ENCODE peak calls at places on chromosomes 12 and 14, in ten cellular contexts. One of them, this sample, is unnamed.

GRCh38 chr12:28360253-28360652 is 170.0 kb downstream of the CCDC91 start:
- DNase-seq in tibial artery: no peak
- DNase-seq in sigmoid colon: no peak
- DNase-seq in WTC11: no peak
- DNase-seq in lower leg skin: no peak
- DNase-seq in mesothelial cell of epicardium: no peak
- DNase-seq in astrocyte: no peak
- DNase-seq in suprapubic skin: no peak
- DNase-seq in cardiac muscle cell: no peak
- DNase-seq in GM10248: no peak
- DNase-seq in this sample: no peak

GRCh38 chr14:64387232-64387737 is 868 bp upstream of the MTHFD1 start:
- DNase-seq in tibial artery: no peak
- DNase-seq in sigmoid colon: no peak
- DNase-seq in WTC11: no peak
- DNase-seq in lower leg skin: no peak
- DNase-seq in mesothelial cell of epicardium: no peak
- DNase-seq in astrocyte: peak
- DNase-seq in suprapubic skin: no peak
- DNase-seq in cardiac muscle cell: no peak
- DNase-seq in GM10248: no peak
- DNase-seq in this sample: no peak

GRCh38 chr12:93203361-93203760 is 174.4 kb upstream of the NUDT4 start:
- DNase-seq in tibial artery: no peak
- DNase-seq in sigmoid colon: no peak
- DNase-seq in WTC11: no peak
- DNase-seq in lower leg skin: no peak
- DNase-seq in mesothelial cell of epicardium: no peak
- DNase-seq in astrocyte: no peak
- DNase-seq in suprapubic skin: no peak
- DNase-seq in cardiac muscle cell: no peak
- DNase-seq in GM10248: no peak
- DNase-seq in this sample: no peak

GRCh38 chr14:19743256-19743655 is at the start of gene OR4Q3:
- DNase-seq in tibial artery: no peak
- DNase-seq in sigmoid colon: no peak
- DNase-seq in WTC11: no peak
- DNase-seq in lower leg skin: no peak
- DNase-seq in mesothelial cell of epicardium: no peak
- DNase-seq in astrocyte: no peak
- DNase-seq in suprapubic skin: no peak
- DNase-seq in cardiac muscle cell: no peak
- DNase-seq in GM10248: no peak
- DNase-seq in this sample: no peak

GRCh38 chr12:54125950-54126695 is 62.7 kb downstream of the SMUG1 start:
- DNase-seq in tibial artery: peak
- DNase-seq in sigmoid colon: peak
- DNase-seq in WTC11: peak
- DNase-seq in lower leg skin: peak
- DNase-seq in mesothelial cell of epicardium: no peak
- DNase-seq in astrocyte: no peak
- DNase-seq in suprapubic skin: no peak
- DNase-seq in cardiac muscle cell: no peak
- DNase-seq in GM10248: no peak
- DNase-seq in this sample: no peak

GRCh38 chr12:66063976-66064375 is 66.6 kb downstream of the LLPH start:
- DNase-seq in tibial artery: no peak
- DNase-seq in sigmoid colon: no peak
- DNase-seq in WTC11: no peak
- DNase-seq in lower leg skin: no peak
- DNase-seq in mesothelial cell of epicardium: no peak
- DNase-seq in astrocyte: no peak
- DNase-seq in suprapubic skin: no peak
- DNase-seq in cardiac muscle cell: no peak
- DNase-seq in GM10248: no peak
- DNase-seq in this sample: no peak

GRCh38 chr12:67671419-67671818 is 22.9 kb downstream of the DYRK2 start:
- DNase-seq in tibial artery: no peak
- DNase-seq in sigmoid colon: no peak
- DNase-seq in WTC11: no peak
- DNase-seq in lower leg skin: no peak
- DNase-seq in mesothelial cell of epicardium: no peak
- DNase-seq in astrocyte: peak
- DNase-seq in suprapubic skin: no peak
- DNase-seq in cardiac muscle cell: no peak
- DNase-seq in GM10248: no peak
- DNase-seq in this sample: no peak

GRCh38 chr12:51322452-51322851 is 1.5 kb downstream of the BIN2 start:
- DNase-seq in tibial artery: no peak
- DNase-seq in sigmoid colon: no peak
- DNase-seq in WTC11: no peak
- DNase-seq in lower leg skin: no peak
- DNase-seq in mesothelial cell of epicardium: no peak
- DNase-seq in astrocyte: no peak
- DNase-seq in suprapubic skin: no peak
- DNase-seq in cardiac muscle cell: no peak
- DNase-seq in GM10248: peak
- DNase-seq in this sample: peak

GRCh38 chr14:106657460-106657859 is 1131.1 kb downstream of the TMEM121 start:
- DNase-seq in tibial artery: no peak
- DNase-seq in sigmoid colon: no peak
- DNase-seq in WTC11: no peak
- DNase-seq in lower leg skin: no peak
- DNase-seq in mesothelial cell of epicardium: no peak
- DNase-seq in astrocyte: no peak
- DNase-seq in suprapubic skin: no peak
- DNase-seq in cardiac muscle cell: no peak
- DNase-seq in GM10248: peak
- DNase-seq in this sample: peak

GRCh38 chr14:105196228-105196960 is 15.3 kb upstream of the NUDT14 start:
- DNase-seq in tibial artery: no peak
- DNase-seq in sigmoid colon: no peak
- DNase-seq in WTC11: peak
- DNase-seq in lower leg skin: no peak
- DNase-seq in mesothelial cell of epicardium: no peak
- DNase-seq in astrocyte: no peak
- DNase-seq in suprapubic skin: no peak
- DNase-seq in cardiac muscle cell: peak
- DNase-seq in GM10248: no peak
- DNase-seq in this sample: no peak

GRCh38 chr14:95119336-95119735 is 38.0 kb downstream of the DICER1 start:
- DNase-seq in tibial artery: no peak
- DNase-seq in sigmoid colon: no peak
- DNase-seq in WTC11: no peak
- DNase-seq in lower leg skin: no peak
- DNase-seq in mesothelial cell of epicardium: no peak
- DNase-seq in astrocyte: no peak
- DNase-seq in suprapubic skin: no peak
- DNase-seq in cardiac muscle cell: no peak
- DNase-seq in GM10248: no peak
- DNase-seq in this sample: no peak

GRCh38 chr12:19800884-19801283 is 361.6 kb downstream of the AEBP2 start:
- DNase-seq in tibial artery: no peak
- DNase-seq in sigmoid colon: no peak
- DNase-seq in WTC11: no peak
- DNase-seq in lower leg skin: no peak
- DNase-seq in mesothelial cell of epicardium: no peak
- DNase-seq in astrocyte: peak
- DNase-seq in suprapubic skin: no peak
- DNase-seq in cardiac muscle cell: no peak
- DNase-seq in GM10248: peak
- DNase-seq in this sample: peak

GRCh38 chr14:73789996-73790581 is 61.5 kb upstream of the PTGR2 start:
- DNase-seq in tibial artery: peak
- DNase-seq in sigmoid colon: peak
- DNase-seq in WTC11: no peak
- DNase-seq in lower leg skin: peak
- DNase-seq in mesothelial cell of epicardium: no peak
- DNase-seq in astrocyte: peak
- DNase-seq in suprapubic skin: no peak
- DNase-seq in cardiac muscle cell: no peak
- DNase-seq in GM10248: no peak
- DNase-seq in this sample: no peak

GRCh38 chr14:76235628-76236027 is 83.9 kb downstream of the GPATCH2L start:
- DNase-seq in tibial artery: no peak
- DNase-seq in sigmoid colon: no peak
- DNase-seq in WTC11: no peak
- DNase-seq in lower leg skin: no peak
- DNase-seq in mesothelial cell of epicardium: no peak
- DNase-seq in astrocyte: no peak
- DNase-seq in suprapubic skin: no peak
- DNase-seq in cardiac muscle cell: no peak
- DNase-seq in GM10248: no peak
- DNase-seq in this sample: no peak

GRCh38 chr12:107033758-107034739 is 47.1 kb upstream of the MTERF2 start:
- DNase-seq in tibial artery: no peak
- DNase-seq in sigmoid colon: no peak
- DNase-seq in WTC11: no peak
- DNase-seq in lower leg skin: no peak
- DNase-seq in mesothelial cell of epicardium: no peak
- DNase-seq in astrocyte: no peak
- DNase-seq in suprapubic skin: no peak
- DNase-seq in cardiac muscle cell: no peak
- DNase-seq in GM10248: no peak
- DNase-seq in this sample: no peak

GRCh38 chr12:65695077-65695865 is 129.0 kb upstream of the HMGA2 start:
- DNase-seq in tibial artery: no peak
- DNase-seq in sigmoid colon: no peak
- DNase-seq in WTC11: no peak
- DNase-seq in lower leg skin: no peak
- DNase-seq in mesothelial cell of epicardium: no peak
- DNase-seq in astrocyte: peak
- DNase-seq in suprapubic skin: no peak
- DNase-seq in cardiac muscle cell: peak
- DNase-seq in GM10248: no peak
- DNase-seq in this sample: no peak

GRCh38 chr14:76181546-76181945 is 29.8 kb downstream of the GPATCH2L start:
- DNase-seq in tibial artery: no peak
- DNase-seq in sigmoid colon: no peak
- DNase-seq in WTC11: no peak
- DNase-seq in lower leg skin: no peak
- DNase-seq in mesothelial cell of epicardium: no peak
- DNase-seq in astrocyte: no peak
- DNase-seq in suprapubic skin: no peak
- DNase-seq in cardiac muscle cell: no peak
- DNase-seq in GM10248: no peak
- DNase-seq in this sample: no peak

GRCh38 chr12:87336814-87337336 is 692.3 kb downstream of the C12orf50 start:
- DNase-seq in tibial artery: no peak
- DNase-seq in sigmoid colon: no peak
- DNase-seq in WTC11: no peak
- DNase-seq in lower leg skin: no peak
- DNase-seq in mesothelial cell of epicardium: no peak
- DNase-seq in astrocyte: peak
- DNase-seq in suprapubic skin: no peak
- DNase-seq in cardiac muscle cell: no peak
- DNase-seq in GM10248: no peak
- DNase-seq in this sample: no peak

GRCh38 chr12:76346798-76347420 is 1.3 kb downstream of the BBS10 start:
- DNase-seq in tibial artery: no peak
- DNase-seq in sigmoid colon: no peak
- DNase-seq in WTC11: no peak
- DNase-seq in lower leg skin: peak
- DNase-seq in mesothelial cell of epicardium: no peak
- DNase-seq in astrocyte: peak
- DNase-seq in suprapubic skin: no peak
- DNase-seq in cardiac muscle cell: peak
- DNase-seq in GM10248: peak
- DNase-seq in this sample: no peak
- TF ChIP-seq CTCF in tibial artery: no peak
- TF ChIP-seq CTCF in sigmoid colon: no peak
- TF ChIP-seq CTCF in WTC11: no peak
- TF ChIP-seq CTCF in lower leg skin: no peak
- TF ChIP-seq CTCF in mesothelial cell of epicardium: no peak
- TF ChIP-seq CTCF in astrocyte: peak
- TF ChIP-seq CTCF in suprapubic skin: no peak
- TF ChIP-seq CTCF in cardiac muscle cell: peak
- TF ChIP-seq CTCF in GM10248: peak
- TF ChIP-seq CTCF in this sample: peak

GRCh38 chr14:99899578-99900178 is 106.5 kb downstream of the EML1 start:
- DNase-seq in tibial artery: no peak
- DNase-seq in sigmoid colon: no peak
- DNase-seq in WTC11: no peak
- DNase-seq in lower leg skin: no peak
- DNase-seq in mesothelial cell of epicardium: no peak
- DNase-seq in astrocyte: no peak
- DNase-seq in suprapubic skin: no peak
- DNase-seq in cardiac muscle cell: peak
- DNase-seq in GM10248: no peak
- DNase-seq in this sample: no peak
- TF ChIP-seq CTCF in tibial artery: peak
- TF ChIP-seq CTCF in sigmoid colon: no peak
- TF ChIP-seq CTCF in WTC11: peak
- TF ChIP-seq CTCF in lower leg skin: no peak
- TF ChIP-seq CTCF in mesothelial cell of epicardium: peak
- TF ChIP-seq CTCF in astrocyte: peak
- TF ChIP-seq CTCF in suprapubic skin: peak
- TF ChIP-seq CTCF in cardiac muscle cell: peak
- TF ChIP-seq CTCF in GM10248: peak
- TF ChIP-seq CTCF in this sample: peak

DNA sequence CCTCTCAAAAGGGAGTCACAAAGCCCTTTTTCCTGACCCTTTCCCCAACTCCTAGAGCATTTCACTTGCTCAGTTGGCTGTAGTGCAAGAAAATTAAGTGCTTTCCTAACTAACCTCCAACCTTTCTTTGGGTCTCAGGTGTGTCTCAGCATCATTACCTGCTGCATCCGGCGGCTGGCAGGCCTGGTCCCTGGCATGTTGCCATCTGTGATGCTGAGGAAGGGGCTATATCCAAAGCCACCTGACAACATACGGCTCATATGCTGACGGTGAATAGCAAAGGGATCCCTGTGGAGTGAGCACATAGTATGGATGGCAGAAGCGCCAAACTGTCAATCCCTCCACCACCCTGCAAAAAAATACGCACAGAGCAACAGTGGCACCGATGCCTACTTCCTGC is 1.2 kb downstream of the MLF2 start:
- DNase-seq in tibial artery: no peak
- DNase-seq in sigmoid colon: no peak
- DNase-seq in WTC11: no peak
- DNase-seq in lower leg skin: no peak
- DNase-seq in mesothelial cell of epicardium: no peak
- DNase-seq in astrocyte: no peak
- DNase-seq in suprapubic skin: no peak
- DNase-seq in cardiac muscle cell: no peak
- DNase-seq in GM10248: no peak
- DNase-seq in this sample: no peak
- TF ChIP-seq CTCF in tibial artery: no peak
- TF ChIP-seq CTCF in sigmoid colon: no peak
- TF ChIP-seq CTCF in WTC11: no peak
- TF ChIP-seq CTCF in lower leg skin: no peak
- TF ChIP-seq CTCF in mesothelial cell of epicardium: no peak
- TF ChIP-seq CTCF in astrocyte: no peak
- TF ChIP-seq CTCF in suprapubic skin: no peak
- TF ChIP-seq CTCF in cardiac muscle cell: no peak
- TF ChIP-seq CTCF in GM10248: no peak
- TF ChIP-seq CTCF in this sample: no peak

DNA sequence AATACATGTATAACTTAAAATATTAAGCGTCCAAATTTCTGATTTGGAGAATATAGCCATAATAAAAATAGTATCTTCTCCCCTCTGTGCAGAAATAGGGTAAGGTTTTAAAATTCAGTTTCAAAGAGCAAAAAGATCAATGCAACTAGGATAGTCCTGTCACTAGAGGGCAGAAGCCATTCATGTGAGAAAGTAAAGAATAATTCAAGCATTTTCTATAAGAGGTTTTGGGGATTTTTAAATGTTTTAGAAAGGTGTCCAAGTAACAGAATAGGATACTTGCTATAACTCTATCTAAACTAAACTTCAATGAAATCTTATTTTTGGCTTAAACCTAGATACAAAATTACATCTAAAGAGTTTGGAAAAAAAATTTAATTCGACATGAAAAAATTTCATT is 50.3 kb downstream of the ADAMTS20 start:
- DNase-seq in tibial artery: no peak
- DNase-seq in sigmoid colon: no peak
- DNase-seq in WTC11: no peak
- DNase-seq in lower leg skin: no peak
- DNase-seq in mesothelial cell of epicardium: no peak
- DNase-seq in astrocyte: peak
- DNase-seq in suprapubic skin: no peak
- DNase-seq in cardiac muscle cell: peak
- DNase-seq in GM10248: peak
- DNase-seq in this sample: peak
- TF ChIP-seq CTCF in tibial artery: no peak
- TF ChIP-seq CTCF in sigmoid colon: no peak
- TF ChIP-seq CTCF in WTC11: no peak
- TF ChIP-seq CTCF in lower leg skin: no peak
- TF ChIP-seq CTCF in mesothelial cell of epicardium: peak
- TF ChIP-seq CTCF in astrocyte: peak
- TF ChIP-seq CTCF in suprapubic skin: no peak
- TF ChIP-seq CTCF in cardiac muscle cell: peak
- TF ChIP-seq CTCF in GM10248: peak
- TF ChIP-seq CTCF in this sample: peak